ENCODE peak calls at places on chromosomes 7 and 10, in four cellular contexts. One of them, this sample, is unnamed. For H3K4me1, the result is how much of the 10 kb centered on the place peaks cover.

GRCh38 chr7:19754521-19755116 is 18.8 kb downstream of the TMEM196 start:
- DNase-seq in PC-3: peak
- DNase-seq in psoas muscle: no peak
- DNase-seq in colonic mucosa: no peak
- DNase-seq in this sample: no peak

GRCh38 chr10:9254353-9254752 is 1199.9 kb downstream of the GATA3 start:
- DNase-seq in colonic mucosa: no peak
- DNase-seq in psoas muscle: no peak
- DNase-seq in PC-3: no peak
- DNase-seq in this sample: no peak

GRCh38 chr7:127655720-127656119 is 3.7 kb downstream of the SND1 start:
- DNase-seq in PC-3: no peak
- DNase-seq in psoas muscle: no peak
- DNase-seq in colonic mucosa: no peak
- DNase-seq in this sample: no peak

GRCh38 chr10:80493482-80494021 is 39.4 kb downstream of the TSPAN14 start:
- DNase-seq in psoas muscle: no peak
- DNase-seq in PC-3: no peak
- DNase-seq in colonic mucosa: no peak
- DNase-seq in this sample: peak

GRCh38 chr10:124711145-124711544 is 33.0 kb downstream of the FAM53B start:
- DNase-seq in colonic mucosa: no peak
- DNase-seq in PC-3: no peak
- DNase-seq in psoas muscle: no peak
- DNase-seq in this sample: no peak

GRCh38 chr10:22714524-22715289 is at the start of gene PIP4K2A:
- DNase-seq in psoas muscle: peak
- DNase-seq in colonic mucosa: peak
- DNase-seq in PC-3: peak
- DNase-seq in this sample: peak

GRCh38 chr7:45973725-45974532 is 52.9 kb upstream of the IGFBP3 start:
- DNase-seq in colonic mucosa: peak
- DNase-seq in psoas muscle: no peak
- DNase-seq in PC-3: peak
- DNase-seq in this sample: no peak

GRCh38 chr7:1055084-1055450 is 10.7 kb downstream of the GPR146 start:
- DNase-seq in PC-3: no peak
- DNase-seq in psoas muscle: peak
- DNase-seq in colonic mucosa: peak
- DNase-seq in this sample: peak

GRCh38 chr10:128210215-128211063 is 84.2 kb upstream of the MKI67 start:
- DNase-seq in PC-3: peak
- DNase-seq in psoas muscle: peak
- DNase-seq in colonic mucosa: peak
- DNase-seq in this sample: peak

GRCh38 chr7:87474046-87474445 is 1.4 kb downstream of the ABCB4 start:
- DNase-seq in colonic mucosa: no peak
- DNase-seq in PC-3: no peak
- DNase-seq in psoas muscle: no peak
- DNase-seq in this sample: no peak

GRCh38 chr10:29734980-29735627 is 100.3 kb upstream of the SVIL start:
- DNase-seq in colonic mucosa: peak
- DNase-seq in PC-3: peak
- DNase-seq in psoas muscle: peak
- DNase-seq in this sample: peak

GRCh38 chr7:150849204-150849775 is 3.0 kb upstream of the AOC1 start:
- DNase-seq in psoas muscle: no peak
- DNase-seq in colonic mucosa: no peak
- DNase-seq in PC-3: no peak
- DNase-seq in this sample: no peak

GRCh38 chr10:63466168-63466935 is 575 bp upstream of the JMJD1C start:
- DNase-seq in colonic mucosa: peak
- DNase-seq in psoas muscle: no peak
- DNase-seq in PC-3: peak
- DNase-seq in this sample: peak

GRCh38 chr10:75263806-75264205 is 28.0 kb upstream of the COMTD1 start:
- DNase-seq in psoas muscle: no peak
- DNase-seq in PC-3: no peak
- DNase-seq in colonic mucosa: peak
- DNase-seq in this sample: peak

GRCh38 chr7:140263277-140263676 is 86.5 kb upstream of the KDM7A start:
- DNase-seq in PC-3: no peak
- DNase-seq in colonic mucosa: no peak
- DNase-seq in psoas muscle: no peak
- DNase-seq in this sample: no peak

GRCh38 chr7:80499350-80499955 is 12.4 kb downstream of the GNAT3 start:
- DNase-seq in PC-3: peak
- DNase-seq in colonic mucosa: no peak
- DNase-seq in psoas muscle: peak
- DNase-seq in this sample: no peak

GRCh38 chr7:95199779-95200558 is 124.4 kb downstream of the PON1 start:
- DNase-seq in colonic mucosa: no peak
- DNase-seq in psoas muscle: peak
- DNase-seq in PC-3: peak
- DNase-seq in this sample: no peak

DNA sequence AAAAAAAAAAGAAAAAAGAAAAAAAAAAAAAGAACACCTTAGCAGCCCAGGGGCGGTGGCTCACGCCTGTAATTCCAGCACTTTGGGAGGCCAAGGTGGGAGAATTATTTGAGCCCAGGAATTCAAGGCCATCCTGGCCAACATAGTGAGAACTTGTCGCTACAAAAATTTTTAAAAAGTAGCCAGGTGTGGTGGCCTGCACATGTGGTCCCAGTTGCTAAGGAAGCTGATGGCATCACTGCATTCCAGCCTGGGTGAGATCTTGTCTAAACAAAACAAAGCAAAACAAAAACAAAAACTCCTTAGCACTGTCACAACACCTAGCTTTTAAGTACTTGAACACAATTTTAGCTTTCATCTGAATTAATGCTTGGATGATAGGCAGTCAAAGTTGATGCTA is 86.3 kb upstream of the MKLN1 start:
- DNase-seq in PC-3: no peak
- DNase-seq in colonic mucosa: no peak
- DNase-seq in psoas muscle: no peak
- DNase-seq in this sample: no peak
- H3K4me1 ChIP-seq in PC-3: under half
- H3K4me1 ChIP-seq in colonic mucosa: under half
- H3K4me1 ChIP-seq in psoas muscle: under half
- H3K4me1 ChIP-seq in this sample: under half

DNA sequence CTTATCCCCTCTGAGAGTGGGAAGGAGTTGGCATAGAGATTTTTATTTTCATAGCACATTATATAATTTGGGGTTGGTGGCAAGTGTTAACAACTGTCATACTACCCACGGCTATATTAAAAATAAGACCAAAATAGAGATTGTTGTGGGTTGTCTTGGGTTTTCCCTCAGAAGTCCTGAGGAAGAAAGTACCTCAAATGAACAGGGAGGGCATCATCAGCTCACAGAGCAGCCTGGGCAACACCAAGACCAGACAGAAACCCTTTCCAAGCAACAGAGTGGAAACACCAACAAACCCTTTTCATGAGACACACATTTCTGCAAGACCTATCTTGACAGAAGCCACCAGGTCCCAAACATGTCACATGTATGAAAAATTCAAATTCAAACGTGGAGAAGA is 121.2 kb downstream of the GLI3 start:
- DNase-seq in psoas muscle: no peak
- DNase-seq in colonic mucosa: no peak
- DNase-seq in PC-3: no peak
- DNase-seq in this sample: no peak
- TF ChIP-seq CTCF in psoas muscle: no peak
- TF ChIP-seq CTCF in colonic mucosa: no peak
- TF ChIP-seq CTCF in PC-3: peak
- TF ChIP-seq CTCF in this sample: no peak

DNA sequence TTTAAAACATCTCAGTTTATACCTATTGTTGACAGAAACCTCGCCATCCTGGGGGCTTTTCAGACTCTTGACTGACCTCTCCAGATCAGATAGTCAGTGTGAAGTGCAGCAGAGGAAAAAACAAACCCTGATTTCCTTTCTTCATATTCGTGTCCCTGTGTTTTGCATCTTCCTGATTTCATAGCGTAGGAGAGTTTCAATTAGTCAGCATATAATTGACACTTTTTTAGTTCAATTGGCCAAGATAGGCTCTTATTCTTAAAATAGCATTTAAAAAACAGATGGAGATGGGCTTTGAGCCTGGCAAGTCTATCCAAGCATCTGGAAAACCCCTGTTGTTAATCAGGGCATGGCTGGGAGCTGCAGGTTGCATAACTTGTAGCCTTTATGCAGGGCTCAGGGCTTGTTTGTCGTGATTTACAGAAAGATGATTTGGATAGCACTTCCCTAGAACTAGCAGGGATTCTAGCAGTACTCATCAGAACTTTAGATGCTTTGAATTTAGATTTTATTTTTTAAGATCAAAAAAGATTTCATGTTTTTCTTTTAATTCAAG is 270.6 kb upstream of the FZD8 start:
- DNase-seq in colonic mucosa: no peak
- DNase-seq in psoas muscle: no peak
- DNase-seq in PC-3: peak
- DNase-seq in this sample: no peak
- H3K27ac ChIP-seq in colonic mucosa: no peak
- H3K27ac ChIP-seq in psoas muscle: no peak
- H3K27ac ChIP-seq in PC-3: peak
- H3K27ac ChIP-seq in this sample: no peak

GRCh38 chr7:105009667-105010537 is 4.1 kb upstream of the KMT2E start:
- DNase-seq in PC-3: no peak
- DNase-seq in colonic mucosa: no peak
- DNase-seq in psoas muscle: no peak
- DNase-seq in this sample: no peak

GRCh38 chr7:105012503-105013282 is 1.3 kb upstream of the KMT2E start:
- DNase-seq in psoas muscle: peak
- DNase-seq in colonic mucosa: peak
- DNase-seq in PC-3: peak
- DNase-seq in this sample: peak

GRCh38 chr7:105013283-105013817 is 655 bp upstream of the KMT2E start:
- DNase-seq in PC-3: peak
- DNase-seq in colonic mucosa: peak
- DNase-seq in psoas muscle: peak
- DNase-seq in this sample: peak

GRCh38 chr7:105010538-105011523 is 3.2 kb upstream of the KMT2E start:
- DNase-seq in psoas muscle: no peak
- DNase-seq in colonic mucosa: no peak
- DNase-seq in PC-3: no peak
- DNase-seq in this sample: no peak

GRCh38 chr7:105011771-105012502 is 2.1 kb upstream of the KMT2E start:
- DNase-seq in psoas muscle: no peak
- DNase-seq in PC-3: no peak
- DNase-seq in colonic mucosa: no peak
- DNase-seq in this sample: no peak
- H3K4me1 ChIP-seq in psoas muscle: under half
- H3K4me1 ChIP-seq in PC-3: under half
- H3K4me1 ChIP-seq in colonic mucosa: under half
- H3K4me1 ChIP-seq in this sample: under half

DNA sequence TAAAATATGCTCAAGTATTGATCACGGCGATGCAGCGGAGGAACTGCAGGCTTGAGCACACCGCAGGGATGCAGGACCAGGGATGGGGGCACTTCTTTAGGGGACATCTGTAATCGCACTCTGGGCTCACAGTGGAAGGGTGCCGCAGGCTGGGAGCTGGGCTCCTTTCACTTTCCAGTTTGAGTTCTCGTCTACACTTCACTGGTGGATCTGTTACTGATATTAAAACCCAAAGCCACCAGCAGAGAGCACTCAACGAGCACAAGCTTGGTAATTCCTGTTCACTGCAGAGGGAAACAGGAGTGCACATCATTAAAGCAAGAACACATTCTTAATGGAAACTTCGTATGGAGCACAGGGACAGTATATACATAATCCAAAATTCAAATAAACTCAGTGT is 91.3 kb downstream of the PARD3 start:
- DNase-seq in psoas muscle: no peak
- DNase-seq in colonic mucosa: peak
- DNase-seq in PC-3: peak
- DNase-seq in this sample: peak
- TF ChIP-seq CTCF in psoas muscle: peak
- TF ChIP-seq CTCF in colonic mucosa: peak
- TF ChIP-seq CTCF in PC-3: peak
- TF ChIP-seq CTCF in this sample: no peak

GRCh38 chr7:27119412-27119911 is 11.1 kb downstream of the HOXA4 start:
- DNase-seq in psoas muscle: no peak
- DNase-seq in PC-3: no peak
- DNase-seq in colonic mucosa: peak
- DNase-seq in this sample: no peak

GRCh38 chr7:27117687-27118491 is 12.7 kb downstream of the HOXA4 start:
- DNase-seq in colonic mucosa: peak
- DNase-seq in psoas muscle: no peak
- DNase-seq in PC-3: no peak
- DNase-seq in this sample: no peak

GRCh38 chr7:27116521-27116946 is 14.0 kb downstream of the HOXA4 start:
- DNase-seq in PC-3: no peak
- DNase-seq in colonic mucosa: peak
- DNase-seq in psoas muscle: no peak
- DNase-seq in this sample: no peak

GRCh38 chr7:27116962-27117686 is 13.4 kb downstream of the HOXA4 start:
- DNase-seq in PC-3: no peak
- DNase-seq in psoas muscle: no peak
- DNase-seq in colonic mucosa: peak
- DNase-seq in this sample: no peak

DNA sequence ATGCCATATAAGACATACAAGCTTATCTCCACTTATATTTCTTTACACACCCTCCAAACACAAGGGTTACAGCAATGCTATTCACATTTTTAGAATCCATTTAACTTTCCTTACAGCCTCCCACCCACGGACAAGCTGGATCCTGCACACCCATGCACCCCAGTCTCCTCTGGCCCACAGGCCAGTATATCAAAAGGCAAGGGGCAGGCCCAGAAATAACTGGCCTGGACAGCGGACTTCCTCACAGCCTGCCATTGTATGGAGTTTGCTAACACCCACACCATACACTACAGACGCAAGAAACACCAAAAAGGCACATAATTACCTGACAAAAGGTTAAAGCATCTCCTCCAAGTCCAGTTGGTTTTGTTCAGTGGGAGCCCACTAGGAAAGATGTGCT is 12.0 kb downstream of the HOXA4 start:
- DNase-seq in colonic mucosa: peak
- DNase-seq in PC-3: no peak
- DNase-seq in psoas muscle: no peak
- DNase-seq in this sample: no peak
- H3K27ac ChIP-seq in colonic mucosa: peak
- H3K27ac ChIP-seq in PC-3: no peak
- H3K27ac ChIP-seq in psoas muscle: peak
- H3K27ac ChIP-seq in this sample: peak

DNA sequence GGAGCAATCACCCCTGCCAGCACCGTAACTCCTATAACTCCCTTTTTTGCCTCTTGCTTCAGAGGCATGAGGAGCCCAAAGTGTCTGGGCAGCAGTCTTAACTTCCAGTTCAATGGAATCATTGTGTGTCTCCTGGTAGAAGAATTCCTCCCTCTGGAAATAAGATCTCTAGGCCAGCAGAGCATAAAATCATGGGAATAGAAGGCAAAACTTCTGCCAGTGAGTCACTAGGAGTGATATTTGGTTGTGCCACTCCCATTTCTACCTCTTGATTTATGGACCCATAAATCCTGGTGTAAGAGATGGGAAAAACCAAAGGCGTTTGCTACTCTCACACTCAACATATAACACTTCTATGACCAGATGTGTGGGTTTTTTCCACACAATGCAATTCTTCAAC is 104.9 kb upstream of the FAM180A start:
- DNase-seq in PC-3: peak
- DNase-seq in psoas muscle: no peak
- DNase-seq in colonic mucosa: no peak
- DNase-seq in this sample: no peak
- H3K4me1 ChIP-seq in PC-3: under half
- H3K4me1 ChIP-seq in psoas muscle: under half
- H3K4me1 ChIP-seq in colonic mucosa: under half
- H3K4me1 ChIP-seq in this sample: under half

GRCh38 chr10:115572740-115573455 is 479.7 kb downstream of the ATRNL1 start:
- DNase-seq in psoas muscle: no peak
- DNase-seq in colonic mucosa: no peak
- DNase-seq in PC-3: no peak
- DNase-seq in this sample: no peak
- TF ChIP-seq CTCF in psoas muscle: no peak
- TF ChIP-seq CTCF in colonic mucosa: no peak
- TF ChIP-seq CTCF in PC-3: peak
- TF ChIP-seq CTCF in this sample: no peak